ENCODE peak calls at places on chromosomes 7 and 10, in five cellular contexts. F, Y, U, O and G are unnamed samples.
A peak's percentile ranks its signal among the peaks of the same experiment; 100 is the strongest.

GRCh38 chr7:2436341-2437104 is 33.1 kb downstream of the CHST12 start:
- DNase-seq in O (no peak), Y (no peak), U (no peak), F (no peak), G (no peak)

GRCh38 chr7:35752727-35753126 is 48.1 kb upstream of the SEPTIN7 start:
- DNase-seq in Y (no peak), O (no peak), U (no peak), F (no peak), G (no peak)

GRCh38 chr7:123494193-123494796 is 40.1 kb downstream of the IQUB start:
- DNase-seq in Y (peak; percentile 31), F (peak; percentile 16), U (peak; percentile 50), O (peak; percentile 20), G (no peak)

GRCh38 chr10:37960738-37961137 is 15.7 kb downstream of the ZNF25 start:
- DNase-seq in Y (no peak), U (no peak), O (no peak), F (no peak), G (no peak)

GRCh38 chr7:154241988-154242387 is 189.8 kb downstream of the DPP6 start:
- DNase-seq in U (no peak), O (no peak), F (no peak), Y (no peak), G (no peak)

GRCh38 chr10:26410356-26410755 is 27.8 kb upstream of the APBB1IP start:
- DNase-seq in Y (no peak), F (no peak), O (no peak), U (no peak), G (no peak)

GRCh38 chr10:122373713-122374112 is 795 bp upstream of the PLEKHA1 start:
- DNase-seq in F (no peak), U (no peak), Y (peak; percentile 17), O (no peak), G (peak; percentile 48)

GRCh38 chr7:28179081-28180030 is 1.2 kb downstream of the JAZF1 start:
- DNase-seq in O (no peak), U (no peak), F (peak; percentile 69), Y (peak; percentile 64), G (peak; percentile 44)

GRCh38 chr10:59025981-59026730 is 150.3 kb upstream of the PHYHIPL start:
- DNase-seq in F (no peak), U (no peak), Y (no peak), O (no peak), G (no peak)

GRCh38 chr10:3898821-3899220 is 113.8 kb upstream of the KLF6 start:
- DNase-seq in O (no peak), Y (no peak), F (peak; percentile 66), U (no peak), G (no peak)